ENCODE peak calls at places on chromosomes 4 and X, in five cellular contexts. G is body of pancreas, O is RWPE1, H is A673, B is lower leg skin. D is an unnamed sample.

GRCh38 chrX:68999931-69000330 is 165.3 kb downstream of the PJA1 start:
- DNase-seq in G (no peak), O (no peak), H (no peak), B (no peak), D (no peak)

GRCh38 chrX:21529771-21530170 is 128.4 kb downstream of the KLHL34 start:
- DNase-seq in G (no peak), O (no peak), H (peak), B (no peak), D (no peak)

GRCh38 chr4:133565379-133565778 is 416.3 kb downstream of the PCDH10 start:
- DNase-seq in G (no peak), O (peak), H (peak), B (no peak), D (no peak)

GRCh38 chr4:53696956-53697685 is 105.8 kb upstream of the LNX1 start:
- DNase-seq in G (no peak), O (no peak), H (no peak), B (no peak), D (no peak)

GRCh38 chrX:129540725-129541184 is 696 bp downstream of the OCRL start:
- DNase-seq in G (peak), O (no peak), H (no peak), B (no peak), D (peak)

GRCh38 chr4:177367336-177367735 is 57.7 kb downstream of the NEIL3 start:
- DNase-seq in G (no peak), O (peak), H (no peak), B (no peak), D (no peak)

GRCh38 chr4:1593458-1593857 is 90.7 kb downstream of the FAM53A start:
- DNase-seq in G (no peak), O (no peak), H (no peak), B (no peak), D (no peak)

GRCh38 chrX:43618376-43619205 is 37.5 kb upstream of the MAOA start:
- DNase-seq in G (no peak), O (no peak), H (no peak), B (no peak), D (peak)

GRCh38 chr4:185017964-185018772 is at the start of gene HELT:
- DNase-seq in G (no peak), O (no peak), H (no peak), B (no peak), D (no peak)

GRCh38 chr4:38015886-38016515 is 55.8 kb downstream of the PTTG2 start:
- DNase-seq in G (no peak), O (no peak), H (peak), B (no peak), D (no peak)

GRCh38 chrX:54865208-54865607 is 55.4 kb upstream of the TRO start:
- DNase-seq in G (no peak), O (no peak), H (peak), B (no peak), D (no peak)

GRCh38 chr4:141849367-141849766 is 213.0 kb downstream of the IL15 start:
- DNase-seq in G (no peak), O (no peak), H (no peak), B (no peak), D (no peak)

GRCh38 chr4:173270312-173271027 is 63.7 kb downstream of the HMGB2 start:
- DNase-seq in G (peak), O (no peak), H (peak), B (no peak), D (peak)

GRCh38 chr4:105306820-105307219 is 160.1 kb downstream of the TET2 start:
- DNase-seq in G (no peak), O (no peak), H (no peak), B (no peak), D (no peak)

GRCh38 chrX:105323951-105324350 is 103.5 kb upstream of the TEX13A start:
- DNase-seq in G (no peak), O (peak), H (no peak), B (no peak), D (no peak)

GRCh38 chr4:150007512-150007911 is 70.7 kb upstream of the DCLK2 start:
- DNase-seq in G (no peak), O (no peak), H (no peak), B (no peak), D (no peak)

GRCh38 chrX:9340619-9341304 is 124.1 kb upstream of the TBL1X start:
- DNase-seq in G (peak), O (no peak), H (peak), B (peak), D (peak)

GRCh38 chr4:26590639-26591038 is 6.8 kb downstream of the TBC1D19 start:
- DNase-seq in G (no peak), O (peak), H (no peak), B (no peak), D (no peak)

GRCh38 chr4:184664445-184665210 is 15.1 kb downstream of the PRIMPOL start:
- DNase-seq in G (no peak), O (peak), H (peak), B (no peak), D (no peak)

GRCh38 chr4:40305329-40306193 is 29.6 kb upstream of the CHRNA9 start:
- DNase-seq in G (no peak), O (no peak), H (no peak), B (no peak), D (no peak)

GRCh38 chrX:39672405-39672804 is 425.4 kb downstream of the BCOR start:
- DNase-seq in G (no peak), O (no peak), H (no peak), B (peak), D (no peak)

GRCh38 chr4:123921339-123921738 is 524.7 kb downstream of the SPRY1 start:
- DNase-seq in G (no peak), O (no peak), H (peak), B (no peak), D (no peak)

GRCh38 chr4:110106946-110107325 is 91.5 kb downstream of the ELOVL6 start:
- DNase-seq in G (no peak), O (peak), H (peak), B (no peak), D (no peak)

GRCh38 chrX:85516131-85516530 is 136.7 kb upstream of the POF1B start:
- DNase-seq in G (no peak), O (peak), H (no peak), B (no peak), D (no peak)

GRCh38 chr4:153573881-153574807 is 108.0 kb downstream of the TMEM131L start:
- DNase-seq in G (peak), O (peak), H (peak), B (no peak), D (peak)

GRCh38 chrX:115531818-115532403 is 29.1 kb upstream of the PLS3 start:
- DNase-seq in G (no peak), O (peak), H (no peak), B (no peak), D (no peak)

GRCh38 chr4:138190452-138190858 is 51.7 kb downstream of the SLC7A11 start:
- DNase-seq in G (no peak), O (no peak), H (no peak), B (no peak), D (no peak)

GRCh38 chrX:115260330-115260729 is 26.4 kb upstream of the LRCH2 start:
- DNase-seq in G (no peak), O (no peak), H (no peak), B (no peak), D (no peak)

GRCh38 chr4:126960760-126961159 is 672.0 kb upstream of the INTU start:
- DNase-seq in G (no peak), O (no peak), H (peak), B (no peak), D (no peak)

GRCh38 chrX:21975827-21976226 is 35.3 kb downstream of the SMS start:
- DNase-seq in G (no peak), O (no peak), H (peak), B (no peak), D (no peak)

GRCh38 chr4:53855886-53856260 is 208.5 kb downstream of the CHIC2 start:
- DNase-seq in G (peak), O (no peak), H (no peak), B (no peak), D (peak)

GRCh38 chrX:109656774-109657173 is 31.8 kb upstream of the KCNE5 start:
- DNase-seq in G (no peak), O (no peak), H (peak), B (no peak), D (no peak)

GRCh38 chr4:80361329-80361900 is 25.9 kb downstream of the CFAP299 start:
- DNase-seq in G (no peak), O (peak), H (peak), B (no peak), D (no peak)

D was measured in testis.